ENCODE peak calls at places on chromosomes 5 and 9, in nine cellular contexts. V, I, U, Z, K, B, J, E and C are unnamed samples.

GRCh38 chr5:139689631-139690384 is 41.7 kb downstream of the CXXC5 start:
- DNase-seq in V (peak), I (peak), U (no peak), Z (peak), K (peak), B (peak), J (peak), E (no peak), C (peak)

GRCh38 chr5:121693864-121694263 is 157.8 kb upstream of the FTMT start:
- DNase-seq in V (peak), I (no peak), U (no peak), Z (no peak), K (no peak), B (no peak), J (peak), E (no peak), C (no peak)

GRCh38 chr5:36452394-36453100 is 150.8 kb upstream of the RANBP3L start:
- DNase-seq in V (no peak), I (no peak), U (no peak), Z (no peak), K (no peak), B (no peak), J (no peak), E (no peak), C (no peak)

GRCh38 chr9:79611091-79611614 is 39.4 kb downstream of the TLE4 start:
- DNase-seq in V (peak), I (no peak), U (no peak), Z (no peak), K (peak), B (peak), J (peak), E (peak), C (no peak)

GRCh38 chr9:87227456-87227855 is 270.2 kb upstream of the DAPK1 start:
- DNase-seq in V (no peak), I (no peak), U (no peak), Z (no peak), K (no peak), B (no peak), J (no peak), E (no peak), C (no peak)

GRCh38 chr9:18739641-18740318 is 265.8 kb downstream of the ADAMTSL1 start:
- DNase-seq in V (no peak), I (no peak), U (no peak), Z (no peak), K (no peak), B (no peak), J (no peak), E (no peak), C (no peak)

GRCh38 chr5:1792842-1793266 is 6.8 kb downstream of the MRPL36 start:
- DNase-seq in V (peak), I (peak), U (no peak), Z (no peak), K (no peak), B (peak), J (peak), E (no peak), C (no peak)

GRCh38 chr5:172144931-172145869 is 42.8 kb downstream of the STK10 start:
- DNase-seq in V (no peak), I (no peak), U (no peak), Z (no peak), K (no peak), B (no peak), J (no peak), E (no peak), C (no peak)

GRCh38 chr5:179342577-179342976 is 2.7 kb downstream of the ADAMTS2 start:
- DNase-seq in V (peak), I (no peak), U (no peak), Z (peak), K (peak), B (no peak), J (no peak), E (peak), C (no peak)

GRCh38 chr5:127306036-127306435 is 15.4 kb downstream of the MEGF10 start:
- DNase-seq in V (no peak), I (no peak), U (no peak), Z (no peak), K (no peak), B (no peak), J (no peak), E (no peak), C (no peak)

GRCh38 chr9:136700959-136701664 is 11.3 kb upstream of the DIPK1B start:
- DNase-seq in V (no peak), I (peak), U (no peak), Z (no peak), K (no peak), B (no peak), J (no peak), E (no peak), C (no peak)

GRCh38 chr9:5336683-5337082 is 3.0 kb downstream of the RLN1 start:
- DNase-seq in V (no peak), I (peak), U (no peak), Z (no peak), K (no peak), B (peak), J (no peak), E (no peak), C (no peak)

GRCh38 chr9:13487936-13488335 is 208.4 kb upstream of the MPDZ start:
- DNase-seq in V (no peak), I (no peak), U (no peak), Z (no peak), K (no peak), B (no peak), J (no peak), E (no peak), C (no peak)

GRCh38 chr9:36594228-36594627 is 21.5 kb downstream of the MELK start:
- DNase-seq in V (no peak), I (no peak), U (no peak), Z (no peak), K (no peak), B (no peak), J (no peak), E (no peak), C (no peak)

GRCh38 chr9:7273575-7273974 is 515.8 kb downstream of the KDM4C start:
- DNase-seq in V (peak), I (no peak), U (no peak), Z (no peak), K (peak), B (no peak), J (peak), E (peak), C (peak)

GRCh38 chr9:128882677-128883590 is 1.0 kb downstream of the LRRC8A start:
- DNase-seq in V (peak), I (no peak), U (no peak), Z (peak), K (no peak), B (peak), J (no peak), E (peak), C (no peak)

GRCh38 chr5:54656261-54656728 is 138.7 kb downstream of the SNX18 start:
- DNase-seq in V (no peak), I (no peak), U (no peak), Z (no peak), K (no peak), B (no peak), J (no peak), E (no peak), C (no peak)

GRCh38 chr9:88477300-88477751 is 57.7 kb upstream of the NXNL2 start:
- DNase-seq in V (peak), I (no peak), U (no peak), Z (no peak), K (no peak), B (no peak), J (peak), E (no peak), C (no peak)

GRCh38 chr5:144177548-144177947 is 6.9 kb downstream of the KCTD16 start:
- DNase-seq in V (peak), I (no peak), U (no peak), Z (no peak), K (no peak), B (no peak), J (no peak), E (no peak), C (no peak)

GRCh38 chr9:137479892-137480685 is 21.0 kb upstream of the NSMF start:
- DNase-seq in V (no peak), I (no peak), U (no peak), Z (peak), K (peak), B (no peak), J (no peak), E (no peak), C (no peak)

GRCh38 chr5:141529002-141529401 is 40.1 kb downstream of the PCDHGC5 start:
- DNase-seq in V (peak), I (no peak), U (no peak), Z (no peak), K (no peak), B (peak), J (no peak), E (no peak), C (peak)

GRCh38 chr5:6175172-6175855 is 203.0 kb downstream of the MED10 start:
- DNase-seq in V (no peak), I (no peak), U (no peak), Z (no peak), K (no peak), B (no peak), J (peak), E (no peak), C (no peak)

DNA sequence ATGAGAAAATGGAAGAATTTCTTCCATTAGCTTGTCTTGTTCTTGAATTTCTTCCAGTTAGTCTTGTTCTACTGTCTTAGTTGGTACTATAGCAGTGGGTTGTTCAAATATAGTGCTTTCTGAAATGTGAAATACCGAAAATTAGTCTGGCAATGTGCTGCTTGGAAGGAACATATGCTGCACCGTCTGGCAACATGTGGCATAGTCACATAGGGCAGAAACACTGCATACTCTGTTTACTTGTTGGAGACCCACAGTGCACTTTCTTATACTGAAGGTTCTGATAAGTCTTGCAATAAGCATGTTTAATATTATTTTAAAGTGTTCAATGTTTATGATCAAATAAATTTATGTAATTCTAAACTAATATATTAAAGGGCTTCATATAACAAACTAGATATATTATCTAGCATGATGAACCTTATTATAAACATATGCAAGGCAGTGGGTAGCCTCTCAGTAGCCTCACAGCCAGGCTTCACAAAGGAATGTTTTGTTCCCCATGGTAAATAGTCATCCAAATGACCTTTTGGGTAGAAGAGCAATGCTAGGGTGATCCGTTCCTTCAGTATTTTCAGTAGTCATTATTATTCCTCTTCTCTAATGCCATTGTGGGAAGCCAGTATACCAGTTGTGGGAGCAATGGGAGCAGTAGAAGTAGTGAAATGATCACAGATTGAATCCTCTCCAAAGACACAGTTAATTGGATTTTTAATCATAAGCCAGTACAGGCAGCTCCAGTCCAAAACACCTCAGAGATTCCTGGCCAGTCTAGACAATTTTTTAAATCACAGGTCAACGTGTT is 1106.7 kb downstream of the DTWD2 start:
- DNase-seq in V (no peak), I (no peak), U (no peak), Z (no peak), K (no peak), B (no peak), J (no peak), E (no peak), C (no peak)
- H3K4me3 ChIP-seq in V (no peak), I (no peak), U (no peak), Z (no peak), K (no peak), B (no peak), J (no peak), E (no peak), C (no peak)

GRCh38 chr9:77236693-77237092 is 59.4 kb downstream of the VPS13A start:
- DNase-seq in V (no peak), I (no peak), U (no peak), Z (no peak), K (no peak), B (no peak), J (no peak), E (no peak), C (no peak)
- TF ChIP-seq EZH2phosphoT487 in V (no peak), I (no peak), U (no peak), Z (no peak), K (no peak), B (no peak), J (no peak), E (no peak), C (no peak)

GRCh38 chr9:133537257-133537656 is 2.8 kb downstream of the ADAMTSL2 start:
- DNase-seq in V (no peak), I (no peak), U (no peak), Z (no peak), K (no peak), B (no peak), J (no peak), E (no peak), C (no peak)

GRCh38 chr9:133538176-133538575 is 3.7 kb downstream of the ADAMTSL2 start:
- DNase-seq in V (no peak), I (no peak), U (no peak), Z (no peak), K (no peak), B (no peak), J (no peak), E (no peak), C (no peak)

GRCh38 chr9:133538851-133539250 is 4.3 kb downstream of the ADAMTSL2 start:
- DNase-seq in V (no peak), I (no peak), U (no peak), Z (no peak), K (no peak), B (no peak), J (no peak), E (no peak), C (no peak)

GRCh38 chr9:133540336-133541025 is 6.0 kb downstream of the ADAMTSL2 start:
- DNase-seq in V (no peak), I (no peak), U (no peak), Z (no peak), K (no peak), B (peak), J (no peak), E (no peak), C (no peak)

GRCh38 chr9:133539434-133539833 is 4.9 kb downstream of the ADAMTSL2 start:
- DNase-seq in V (peak), I (no peak), U (no peak), Z (no peak), K (peak), B (no peak), J (no peak), E (peak), C (no peak)
- H3K4me3 ChIP-seq in V (no peak), I (no peak), U (no peak), Z (no peak), K (no peak), B (no peak), J (no peak), E (no peak), C (no peak)

GRCh38 chr5:53109436-53110127 is at the start of gene MOCS2:
- DNase-seq in V (peak), I (peak), U (peak), Z (peak), K (peak), B (peak), J (peak), E (peak), C (peak)

GRCh38 chr5:53111139-53111538 is 1.6 kb upstream of the MOCS2 start:
- DNase-seq in V (no peak), I (no peak), U (no peak), Z (no peak), K (no peak), B (no peak), J (no peak), E (no peak), C (no peak)

GRCh38 chr5:53110156-53110555 is 599 bp upstream of the MOCS2 start:
- DNase-seq in V (no peak), I (no peak), U (no peak), Z (no peak), K (peak), B (no peak), J (no peak), E (no peak), C (no peak)

GRCh38 chr5:53105611-53106300 is 3.8 kb downstream of the MOCS2 start:
- DNase-seq in V (no peak), I (no peak), U (no peak), Z (no peak), K (no peak), B (no peak), J (no peak), E (no peak), C (no peak)

DNA sequence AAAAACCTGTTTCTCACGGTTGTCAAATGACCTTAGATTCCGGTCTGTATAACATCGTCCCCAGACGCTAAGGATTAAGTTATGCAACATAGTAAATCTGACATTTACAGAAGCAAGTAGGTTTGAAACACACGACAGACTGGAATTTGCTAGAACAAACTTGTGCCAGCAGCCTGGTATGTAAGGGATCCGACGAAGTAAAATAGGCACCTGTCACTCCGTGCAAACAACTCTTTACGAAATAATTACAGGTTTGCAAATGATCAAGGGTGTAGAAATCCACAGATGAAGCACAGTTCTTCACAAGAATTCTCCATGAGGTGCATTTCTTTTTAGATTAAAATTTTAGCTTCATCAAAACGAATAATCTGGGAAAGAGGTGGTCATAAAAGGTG is 519 bp downstream of the MOCS2 start:
- DNase-seq in V (peak), I (peak), U (no peak), Z (no peak), K (peak), B (peak), J (no peak), E (peak), C (peak)
- TF ChIP-seq EZH2phosphoT487 in V (no peak), I (no peak), U (no peak), Z (no peak), K (no peak), B (no peak), J (no peak), E (no peak), C (no peak)

DNA sequence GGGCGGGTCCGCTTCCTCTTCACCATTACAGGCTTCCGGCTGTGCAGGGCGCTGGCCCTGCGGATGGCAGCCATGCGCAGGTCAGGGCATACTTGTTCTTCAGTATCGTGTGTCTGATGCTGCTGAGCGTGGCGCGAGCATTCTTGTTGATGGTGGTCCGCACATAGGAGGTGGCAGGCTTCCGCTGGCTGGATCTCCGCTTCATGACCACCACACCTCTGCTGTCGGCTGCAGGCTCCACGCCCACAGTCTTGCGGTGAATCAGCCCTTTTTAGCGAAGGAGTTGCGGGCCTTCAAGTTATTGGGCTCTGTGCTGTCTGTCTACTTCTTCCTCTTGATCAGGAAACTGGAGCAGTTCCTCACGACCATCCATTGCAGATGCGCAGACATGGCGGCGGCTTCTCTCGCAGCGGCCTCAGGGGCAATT is 62.4 kb upstream of the ZNF608 start:
- DNase-seq in V (no peak), I (no peak), U (no peak), Z (no peak), K (no peak), B (no peak), J (no peak), E (no peak), C (no peak)
- H3K4me3 ChIP-seq in V (no peak), I (no peak), U (no peak), Z (no peak), K (no peak), B (no peak), J (no peak), E (no peak), C (no peak)

GRCh38 chr9:21340735-21341134 is 5.5 kb upstream of the KLHL9 start:
- DNase-seq in V (no peak), I (no peak), U (no peak), Z (no peak), K (no peak), B (no peak), J (no peak), E (no peak), C (no peak)
- TF ChIP-seq EZH2phosphoT487 in V (no peak), I (no peak), U (no peak), Z (no peak), K (no peak), B (no peak), J (no peak), E (no peak), C (no peak)